ENCODE peak calls at places on chromosome 10, in five cellular contexts. C is right cardiac atrium, T is BJ, P is T-helper 1 cell, F is transverse colon. W is an unnamed sample.

GRCh38 chr10:35722636-35723420 is 80.7 kb upstream of the FZD8 start:
- DNase-seq in C (no peak), T (no peak), F (no peak), P (no peak), W (no peak)

GRCh38 chr10:12844796-12845524 is 156.6 kb downstream of the CCDC3 start:
- DNase-seq in F (no peak), C (no peak), P (no peak), T (peak; percentile 35), W (no peak)

GRCh38 chr10:101142533-101143353 is 11.6 kb downstream of the TLX1 start:
- DNase-seq in F (no peak), T (no peak), P (no peak), C (no peak), W (no peak)

GRCh38 chr10:85849315-85849714 is 517.3 kb downstream of the GRID1 start:
- DNase-seq in C (no peak), T (no peak), P (no peak), F (no peak), W (no peak)

GRCh38 chr10:97024181-97025073 is 161.3 kb downstream of the SLIT1 start:
- DNase-seq in P (no peak), F (no peak), C (no peak), T (peak; percentile 41), W (no peak)

GRCh38 chr10:100788027-100788900 is 42.9 kb downstream of the PAX2 start:
- DNase-seq in F (no peak), P (no peak), T (no peak), C (no peak), W (no peak)

GRCh38 chr10:85612378-85612775 is 754.2 kb downstream of the GRID1 start:
- DNase-seq in C (no peak), P (peak; percentile 84), F (no peak), T (no peak), W (no peak)

GRCh38 chr10:97081621-97082235 is 104.0 kb downstream of the SLIT1 start:
- DNase-seq in P (peak; percentile 51), C (peak; percentile 48), F (peak; percentile 51), T (no peak), W (no peak)

GRCh38 chr10:34112431-34112830 is 702.7 kb downstream of the PARD3 start:
- DNase-seq in F (no peak), T (no peak), P (no peak), C (no peak), W (no peak)

W was measured in NCI-H524 treated with DMSO at 0.1 percent for 48 hours.